ENCODE peak calls at places on chromosome 15, in nine cellular contexts. N is GF-D8, Q is astrocyte of the spinal cord, D is LHCN-M2, O is RKO, R is T-helper 1 cell, J is MV-4-11, H is T-cell, I is NCI-H226. A is an unnamed sample.
A peak's percentile ranks its signal among the peaks of the same experiment; 100 is the strongest.

GRCh38 chr15:83206387-83206970 is 1.1 kb downstream of the HDGFL3 start:
- DNase-seq in N (no peak), Q (peak; percentile 38), D (peak; percentile 32), O (no peak), R (no peak), J (no peak), H (no peak), I (no peak), A (no peak)

GRCh38 chr15:59662260-59662659 is 4.9 kb upstream of the GTF2A2 start:
- DNase-seq in N (no peak), Q (no peak), D (no peak), O (no peak), R (no peak), J (no peak), H (no peak), I (no peak), A (no peak)

GRCh38 chr15:100501095-100501494 is 27.7 kb downstream of the CERS3 start:
- DNase-seq in N (no peak), Q (no peak), D (no peak), O (no peak), R (no peak), J (no peak), H (no peak), I (no peak), A (no peak)

GRCh38 chr15:33656090-33656670 is 312.1 kb upstream of the CHRM5 start:
- DNase-seq in N (no peak), Q (no peak), D (no peak), O (no peak), R (no peak), J (peak; percentile 79), H (no peak), I (no peak), A (no peak)

GRCh38 chr15:39426552-39427532 is 154.0 kb upstream of the THBS1 start:
- DNase-seq in N (peak; percentile 2), Q (peak; percentile 91), D (peak; percentile 98), O (no peak), R (peak; percentile 87), J (peak; percentile 98), H (peak; percentile 70), I (no peak), A (peak; percentile 37)

GRCh38 chr15:82132742-82133141 is 86.9 kb upstream of the MEX3B start:
- DNase-seq in N (no peak), Q (peak; percentile 89), D (peak; percentile 97), O (peak; percentile 80), R (no peak), J (no peak), H (no peak), I (peak; percentile 98), A (no peak)

GRCh38 chr15:83436513-83437158 is 10.5 kb upstream of the SH3GL3 start:
- DNase-seq in N (no peak), Q (peak; percentile 68), D (peak; percentile 41), O (peak; percentile 48), R (no peak), J (peak; percentile 44), H (no peak), I (peak; percentile 76), A (no peak)

GRCh38 chr15:45635191-45635638 is 386 bp downstream of the SQOR start:
- DNase-seq in N (peak; percentile 41), Q (no peak), D (peak; percentile 51), O (peak; percentile 60), R (peak; percentile 76), J (peak; percentile 53), H (peak; percentile 54), I (peak; percentile 11), A (peak; percentile 47)

GRCh38 chr15:48336940-48337339 is 5.7 kb downstream of the DUT start:
- DNase-seq in N (no peak), Q (no peak), D (no peak), O (no peak), R (no peak), J (no peak), H (no peak), I (no peak), A (no peak)

A was measured in T-helper 17 cell.